ENCODE peak calls at places on chromosomes 4 and X, in eight cellular contexts. T is K562, Q is GM23338, F is HepG2, M is SK-N-SH, L is HCT116, W is H1, V is GM12878. B is an unnamed sample.

GRCh38 chr4:71441186-71442169 is 102.7 kb downstream of the SLC4A4 start:
- DNase-seq in T (peak; percentile 7), Q (no peak), F (no peak), M (no peak), L (no peak), W (no peak), V (no peak), B (no peak)

GRCh38 chr4:73742776-73743175 is 2.4 kb downstream of the CXCL8 start:
- DNase-seq in T (no peak), Q (no peak), F (no peak), M (no peak), L (no peak), W (no peak), V (no peak), B (peak; percentile 16)

GRCh38 chr4:168589154-168589553 is 92.3 kb downstream of the PALLD start:
- DNase-seq in T (no peak), Q (no peak), F (no peak), M (no peak), L (peak; percentile 94), W (no peak), V (no peak), B (peak; percentile 72)

GRCh38 chrX:130984782-130985181 is 73.4 kb upstream of the ARHGAP36 start:
- DNase-seq in T (no peak), Q (no peak), F (no peak), M (no peak), L (no peak), W (no peak), V (no peak), B (no peak)

GRCh38 chr4:19254476-19254875 is 997.2 kb upstream of the SLIT2 start:
- DNase-seq in T (no peak), Q (no peak), F (no peak), M (no peak), L (no peak), W (no peak), V (no peak), B (no peak)

GRCh38 chrX:95076449-95076848 is 1402.4 kb downstream of the FAM133A start:
- DNase-seq in T (no peak), Q (peak; percentile 63), F (peak; percentile 2), M (peak; percentile 0), L (no peak), W (no peak), V (no peak), B (no peak)

GRCh38 chr4:7775396-7775795 is 164.3 kb downstream of the AFAP1 start:
- DNase-seq in T (no peak), Q (no peak), F (no peak), M (no peak), L (no peak), W (no peak), V (no peak), B (no peak)

GRCh38 chr4:55080174-55080865 is 45.1 kb downstream of the KDR start:
- DNase-seq in T (no peak), Q (no peak), F (no peak), M (no peak), L (no peak), W (no peak), V (no peak), B (no peak)

GRCh38 chrX:108671526-108671925 is 64.8 kb downstream of the IRS4 start:
- DNase-seq in T (no peak), Q (peak; percentile 2), F (no peak), M (no peak), L (no peak), W (no peak), V (no peak), B (no peak)

GRCh38 chr4:107931775-107932321 is 499 bp downstream of the CYP2U1 start:
- DNase-seq in T (no peak), Q (peak; percentile 22), F (no peak), M (no peak), L (no peak), W (no peak), V (no peak), B (no peak)

GRCh38 chr4:132313852-132314251 is 835.2 kb upstream of the PCDH10 start:
- DNase-seq in T (no peak), Q (no peak), F (no peak), M (no peak), L (no peak), W (no peak), V (no peak), B (no peak)
- TF ChIP-seq POLR2AphosphoS5 in T (no peak), Q (no peak), F (no peak), M (no peak), L (no peak), W (no peak), V (no peak), B (no peak)

DNA sequence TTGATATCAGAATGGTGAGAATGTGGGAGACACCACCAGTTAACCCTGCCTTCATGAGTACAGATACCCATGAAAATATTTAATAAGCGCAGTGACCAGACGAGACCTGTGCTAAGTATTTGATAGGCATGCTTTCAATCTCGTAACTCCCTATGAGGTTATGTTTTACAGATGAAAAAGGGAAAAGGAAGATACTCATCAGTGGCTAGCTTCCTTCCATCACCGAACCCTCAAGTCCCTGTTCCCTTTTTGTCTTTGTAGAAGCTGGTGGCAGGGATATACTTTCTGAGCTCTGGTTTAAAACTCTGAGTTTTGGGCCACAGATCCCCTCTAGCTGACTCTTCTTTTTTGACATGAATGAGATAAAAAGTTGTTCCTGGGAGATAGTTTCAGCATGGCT is 26.3 kb downstream of the AFF1 start:
- DNase-seq in T (no peak), Q (no peak), F (no peak), M (no peak), L (no peak), W (no peak), V (no peak), B (no peak)
- H2AFZ ChIP-seq in T (no peak overlapping the region), Q (no peak overlapping the region), F (no peak overlapping the region), M (no peak overlapping the region), L (no peak overlapping the region), W (no peak overlapping the region), V (no peak overlapping the region), B (no peak overlapping the region)

DNA sequence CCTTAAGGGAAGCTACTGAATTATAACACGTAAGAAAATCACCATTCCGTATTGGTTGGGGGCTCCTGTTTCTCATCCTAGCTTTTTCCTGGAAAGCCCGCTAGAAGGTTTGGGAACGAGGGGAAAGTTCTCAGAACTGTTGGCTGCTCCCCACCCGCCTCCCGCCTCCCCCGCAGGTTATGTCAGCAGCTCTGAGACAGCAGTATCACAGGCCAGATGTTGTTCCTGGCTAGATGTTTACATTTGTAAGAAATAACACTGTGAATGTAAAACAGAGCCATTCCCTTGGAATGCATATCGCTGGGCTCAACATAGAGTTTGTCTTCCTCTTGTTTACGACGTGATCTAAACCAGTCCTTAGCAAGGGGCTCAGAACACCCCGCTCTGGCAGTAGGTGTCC is 7.1 kb upstream of the MSANTD1 start:
- DNase-seq in T (peak; percentile 74), Q (no peak), F (no peak), M (no peak), L (no peak), W (no peak), V (no peak), B (no peak)
- TF ChIP-seq POLR2AphosphoS5 in T (no peak), Q (no peak), F (no peak), M (no peak), L (no peak), W (no peak), V (no peak), B (no peak)

GRCh38 chr4:97491856-97492255 is 651.4 kb downstream of the STPG2 start:
- DNase-seq in T (no peak), Q (no peak), F (no peak), M (no peak), L (no peak), W (no peak), V (no peak), B (no peak)
- H2AFZ ChIP-seq in T (no peak overlapping the region), Q (no peak overlapping the region), F (no peak overlapping the region), M (no peak overlapping the region), L (peak overlapping the region; percentile 85), W (no peak overlapping the region), V (no peak overlapping the region), B (no peak overlapping the region)

GRCh38 chr4:119026662-119027444 is 108.8 kb upstream of the MYOZ2 start:
- DNase-seq in T (no peak), Q (peak; percentile 19), F (no peak), M (no peak), L (no peak), W (no peak), V (no peak), B (no peak)

GRCh38 chr4:119024102-119024501 is 111.5 kb upstream of the MYOZ2 start:
- DNase-seq in T (no peak), Q (no peak), F (no peak), M (no peak), L (no peak), W (no peak), V (no peak), B (no peak)

GRCh38 chr4:119027815-119028214 is 107.8 kb upstream of the MYOZ2 start:
- DNase-seq in T (no peak), Q (no peak), F (no peak), M (no peak), L (no peak), W (no peak), V (no peak), B (no peak)

GRCh38 chr4:119025916-119026661 is 109.5 kb upstream of the MYOZ2 start:
- DNase-seq in T (no peak), Q (no peak), F (no peak), M (no peak), L (peak; percentile 18), W (no peak), V (no peak), B (no peak)

DNA sequence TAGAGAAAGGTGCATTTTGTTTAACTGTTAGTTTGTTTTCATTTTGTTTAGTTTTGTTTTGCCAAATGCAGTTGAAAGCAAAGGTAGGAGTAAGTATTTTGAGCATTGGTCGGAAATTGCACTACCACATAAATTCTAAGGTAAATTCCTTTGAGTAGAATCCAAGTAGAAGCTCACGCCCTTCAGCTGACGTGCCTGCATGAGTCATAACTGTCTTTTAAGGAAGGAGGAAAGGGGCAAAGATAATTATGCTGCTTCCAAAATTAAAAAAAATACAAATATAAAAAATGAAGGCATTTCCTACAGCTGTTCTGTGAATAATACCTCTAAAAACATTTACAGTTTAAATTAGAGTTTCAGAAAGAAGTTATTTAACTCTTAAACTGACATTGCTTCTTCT is 110.2 kb upstream of the MYOZ2 start:
- DNase-seq in T (no peak), Q (no peak), F (no peak), M (no peak), L (peak; percentile 35), W (no peak), V (no peak), B (no peak)
- TF ChIP-seq POLR2AphosphoS5 in T (no peak), Q (no peak), F (no peak), M (no peak), L (no peak), W (no peak), V (no peak), B (no peak)

DNA sequence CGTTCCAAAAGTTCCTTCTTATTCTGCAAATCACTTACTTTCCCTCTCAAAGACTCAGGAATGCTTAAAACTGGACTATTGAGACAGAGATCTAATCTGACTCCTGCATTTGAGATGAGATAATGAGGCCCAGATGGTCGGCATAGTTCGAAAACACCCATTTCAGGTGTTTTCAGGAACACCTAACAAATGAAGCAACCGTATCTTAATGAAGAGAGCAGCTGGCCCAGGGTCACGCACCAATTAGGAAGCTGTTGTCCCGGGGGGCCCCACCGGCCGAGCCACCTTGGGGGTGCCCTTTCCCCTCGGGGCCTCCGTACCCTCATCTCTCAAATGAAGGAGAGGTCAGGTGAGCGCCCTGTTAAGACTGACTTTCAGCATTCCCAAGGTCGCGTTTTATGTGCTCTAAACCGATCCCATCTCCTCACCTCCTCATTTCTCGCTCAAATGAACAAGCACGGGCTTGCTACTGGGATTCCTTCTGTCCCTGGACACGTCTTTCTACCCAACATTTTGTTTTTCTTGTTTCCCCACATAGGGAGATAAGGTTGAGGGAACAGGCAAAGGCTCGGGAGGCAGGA is 826 bp downstream of the LRPAP1 start:
- DNase-seq in T (no peak), Q (no peak), F (no peak), M (no peak), L (no peak), W (no peak), V (no peak), B (no peak)
- H2AFZ ChIP-seq in T (peak overlapping the region; percentile 92), Q (no peak overlapping the region), F (no peak overlapping the region), M (no peak overlapping the region), L (no peak overlapping the region), W (no peak overlapping the region), V (no peak overlapping the region), B (no peak overlapping the region)

B was measured in endothelial cell of umbilical vein.